ENCODE peak calls at places on chromosomes 1 and 21, in five cellular contexts. M, P, H, R and U are unnamed samples.

GRCh38 chr1:54800899-54801759 is at the start of gene TTC22:
- DNase-seq in H (no peak), R (peak), P (no peak), M (no peak), U (no peak)

GRCh38 chr1:21335088-21335678 is 44.9 kb upstream of the ECE1 start:
- DNase-seq in P (no peak), H (no peak), M (no peak), R (no peak), U (no peak)

GRCh38 chr21:35614412-35614901 is 445.9 kb downstream of the SETD4 start:
- DNase-seq in P (no peak), R (no peak), M (peak), H (no peak), U (no peak)

GRCh38 chr1:1349256-1350012 is at the start of gene DVL1:
- DNase-seq in R (peak), H (peak), P (peak), M (peak), U (peak)

GRCh38 chr1:91498498-91499245 is 2.0 kb upstream of the CDC7 start:
- DNase-seq in P (no peak), M (no peak), R (no peak), H (no peak), U (no peak)

GRCh38 chr1:108657701-108658100 is 3.2 kb downstream of the HENMT1 start:
- DNase-seq in P (no peak), H (no peak), M (peak), R (no peak), U (no peak)

GRCh38 chr21:37146320-37147225 is 73.5 kb downstream of the TTC3 start:
- DNase-seq in H (no peak), M (peak), P (no peak), R (no peak), U (no peak)

GRCh38 chr1:203179328-203180009 is 3.8 kb upstream of the MYBPH start:
- DNase-seq in P (no peak), H (no peak), M (no peak), R (no peak), U (no peak)

GRCh38 chr1:53439337-53440207 is 19.6 kb upstream of the DMRTB1 start:
- DNase-seq in M (no peak), R (no peak), P (no peak), H (no peak), U (no peak)

GRCh38 chr21:46634427-46634826 is 1.0 kb upstream of the PRMT2 start:
- DNase-seq in M (no peak), H (no peak), P (no peak), R (no peak), U (no peak)

GRCh38 chr21:45718413-45718812 is 74.9 kb downstream of the PCBP3 start:
- DNase-seq in H (no peak), R (no peak), P (no peak), M (no peak), U (no peak)

GRCh38 chr21:46109251-46110221 is 11.6 kb downstream of the COL6A2 start:
- DNase-seq in M (no peak), H (no peak), R (no peak), P (no peak), U (no peak)

GRCh38 chr1:82695443-82695842 is 894.7 kb downstream of the ADGRL2 start:
- DNase-seq in P (no peak), M (no peak), R (no peak), H (no peak), U (no peak)

GRCh38 chr1:82538876-82539275 is 738.1 kb downstream of the ADGRL2 start:
- DNase-seq in P (no peak), H (no peak), R (no peak), M (peak), U (no peak)

GRCh38 chr1:107318932-107319331 is 178.1 kb downstream of the NTNG1 start:
- DNase-seq in R (peak), H (no peak), P (no peak), M (no peak), U (no peak)

GRCh38 chr1:180588121-180588520 is 29.4 kb downstream of the OVAAL start:
- DNase-seq in P (no peak), M (no peak), R (no peak), H (no peak), U (peak)